ENCODE peak calls at places on chromosomes 4 and X, in four cellular contexts. D, J, N and R are unnamed samples.

GRCh38 chr4:139587452-139587851 is 31.4 kb upstream of the SETD7 start:
- DNase-seq in D (no peak), J (no peak), N (no peak), R (no peak)

GRCh38 chr4:80073362-80074008 is 456 bp upstream of the ANTXR2 start:
- DNase-seq in J (no peak), D (no peak), N (no peak), R (no peak)

GRCh38 chrX:88886908-88887307 is 139.9 kb downstream of the CPXCR1 start:
- DNase-seq in D (peak; percentile 49), N (no peak), J (no peak), R (no peak)

GRCh38 chr4:106818764-106819163 is 217.3 kb downstream of the DKK2 start:
- DNase-seq in N (no peak), J (no peak), D (no peak), R (no peak)

GRCh38 chr4:76611611-76612010 is 176.6 kb downstream of the SHROOM3 start:
- DNase-seq in N (no peak), J (peak; percentile 83), D (no peak), R (no peak)

GRCh38 chr4:123997116-123997515 is 600.5 kb downstream of the SPRY1 start:
- DNase-seq in D (no peak), N (no peak), J (no peak), R (no peak)

GRCh38 chr4:56870927-56871326 is 36.8 kb upstream of the REST start:
- DNase-seq in J (no peak), N (no peak), D (no peak), R (no peak)

GRCh38 chrX:153397256-153397960 is 3.7 kb downstream of the PNMA6E start:
- DNase-seq in D (peak; percentile 38), N (no peak), J (no peak), R (no peak)

GRCh38 chr4:85498068-85498733 is 23.3 kb downstream of the ARHGAP24 start:
- DNase-seq in N (peak; percentile 45), J (no peak), D (no peak), R (peak; percentile 68)

GRCh38 chr4:114087596-114088230 is 108.3 kb upstream of the ARSJ start:
- DNase-seq in N (no peak), D (no peak), J (no peak), R (no peak)

GRCh38 chr4:98955229-98955628 is 26.3 kb upstream of the EIF4E start:
- DNase-seq in N (no peak), J (no peak), D (no peak), R (no peak)

GRCh38 chr4:54945838-54946237 is 179.6 kb downstream of the KDR start:
- DNase-seq in J (no peak), D (no peak), N (no peak), R (no peak)

GRCh38 chrX:66638591-66639500 is at the start of gene EDA2R:
- DNase-seq in D (peak; percentile 83), J (peak; percentile 44), N (peak; percentile 65), R (peak; percentile 75)

GRCh38 chrX:103656623-103657022 is 27.8 kb downstream of the TCEAL1 start:
- DNase-seq in D (no peak), N (peak; percentile 71), J (no peak), R (peak; percentile 53)

GRCh38 chrX:287670-288069 is 6.5 kb downstream of the PLCXD1 start:
- DNase-seq in D (no peak), J (no peak), N (peak; percentile 29), R (no peak)

GRCh38 chrX:94492541-94492940 is 818.5 kb downstream of the FAM133A start:
- DNase-seq in J (no peak), N (no peak), D (peak; percentile 59), R (no peak)

GRCh38 chrX:85345523-85345922 is 33.9 kb downstream of the POF1B start:
- DNase-seq in D (no peak), N (no peak), J (no peak), R (no peak)

GRCh38 chr4:143185253-143186107 is 763 bp downstream of the USP38 start:
- DNase-seq in D (peak; percentile 81), N (peak; percentile 16), J (peak; percentile 44), R (no peak)

GRCh38 chrX:135345328-135345645 is 36.0 kb downstream of the ETDC start:
- DNase-seq in D (no peak), J (peak; percentile 50), N (peak; percentile 2), R (no peak)

GRCh38 chr4:13483142-13484044 is 747 bp downstream of the RAB28 start:
- DNase-seq in D (peak; percentile 87), J (peak; percentile 56), N (peak; percentile 27), R (no peak)

GRCh38 chr4:121690001-121690400 is 6.8 kb downstream of the ANXA5 start:
- DNase-seq in J (no peak), D (no peak), N (no peak), R (no peak)

GRCh38 chrX:46637937-46638336 is 64.4 kb downstream of the CHST7 start:
- DNase-seq in J (no peak), D (no peak), N (peak; percentile 23), R (no peak)

GRCh38 chrX:95885074-95885473 is 799.6 kb upstream of the DIAPH2 start:
- DNase-seq in J (peak; percentile 36), N (no peak), D (no peak), R (peak; percentile 29)

GRCh38 chr4:124053872-124054538 is 657.4 kb downstream of the SPRY1 start:
- DNase-seq in D (no peak), J (no peak), N (no peak), R (no peak)

GRCh38 chr4:76856183-76856969 is 41.6 kb downstream of the SOWAHB start:
- DNase-seq in D (no peak), N (no peak), J (peak; percentile 66), R (no peak)

GRCh38 chr4:109671350-109671749 is 31.9 kb downstream of the CASP6 start:
- DNase-seq in J (no peak), D (no peak), N (no peak), R (no peak)

GRCh38 chr4:148649669-148650331 is 207.6 kb upstream of the NR3C2 start:
- DNase-seq in N (peak; percentile 4), J (no peak), D (no peak), R (no peak)

GRCh38 chr4:8207314-8207713 is 8.2 kb downstream of the SH3TC1 start:
- DNase-seq in J (no peak), N (no peak), D (no peak), R (no peak)

GRCh38 chrX:48474127-48474526 is 1.9 kb upstream of the FTSJ1 start:
- DNase-seq in N (no peak), D (no peak), J (no peak), R (no peak)

GRCh38 chrX:48473718-48473990 is 2.3 kb upstream of the FTSJ1 start:
- DNase-seq in D (peak; percentile 56), J (no peak), N (no peak), R (no peak)

GRCh38 chrX:48475774-48476577 is at the start of gene FTSJ1:
- DNase-seq in N (peak; percentile 72), D (peak; percentile 80), J (peak; percentile 86), R (no peak)

GRCh38 chrX:48475295-48475694 is 704 bp upstream of the FTSJ1 start:
- DNase-seq in D (no peak), J (peak; percentile 42), N (no peak), R (no peak)

GRCh38 chrX:48474581-48474980 is 1.4 kb upstream of the FTSJ1 start:
- DNase-seq in N (no peak), D (no peak), J (no peak), R (no peak)
- H3K27ac ChIP-seq in N (peak overlapping the region; percentile 78), D (no peak overlapping the region), J (no peak overlapping the region), R (peak overlapping the region; percentile 69)

DNA sequence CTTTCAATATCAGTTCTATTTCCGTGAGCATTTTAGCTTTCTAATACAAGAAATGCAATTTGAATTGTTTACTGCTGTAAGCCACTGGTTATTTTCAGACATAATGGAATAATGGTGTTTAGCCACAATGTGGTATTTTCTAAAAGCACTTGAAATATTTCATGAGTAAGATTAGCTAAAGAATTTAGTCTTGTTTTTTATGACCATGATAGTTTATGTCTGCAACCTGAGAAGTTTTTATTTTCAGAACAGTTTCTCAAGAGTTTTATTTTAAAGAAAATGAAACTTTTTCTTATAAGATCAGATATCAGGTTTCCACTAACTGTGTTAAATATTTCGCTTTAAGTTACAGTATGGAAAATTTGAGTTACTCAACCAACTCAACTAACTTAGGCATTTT is 60.2 kb downstream of the SLIT2 start:
- DNase-seq in J (no peak), D (no peak), N (no peak), R (no peak)
- H3K27ac ChIP-seq in J (no peak overlapping the region), D (no peak overlapping the region), N (no peak overlapping the region), R (no peak overlapping the region)

GRCh38 chr4:119604266-119604665 is 24.3 kb downstream of the PDE5A start:
- DNase-seq in D (no peak), J (no peak), N (no peak), R (no peak)

GRCh38 chr4:119593698-119594097 is 34.9 kb downstream of the PDE5A start:
- DNase-seq in D (no peak), N (no peak), J (no peak), R (no peak)

GRCh38 chr4:119592708-119593298 is 35.8 kb downstream of the PDE5A start:
- DNase-seq in D (no peak), J (no peak), N (no peak), R (no peak)

GRCh38 chr4:119597377-119597776 is 31.2 kb downstream of the PDE5A start:
- DNase-seq in D (no peak), N (no peak), J (no peak), R (no peak)

GRCh38 chr4:119598521-119598920 is 30.1 kb downstream of the PDE5A start:
- DNase-seq in D (no peak), J (no peak), N (no peak), R (no peak)
- H3K27ac ChIP-seq in D (no peak overlapping the region), J (no peak overlapping the region), N (no peak overlapping the region), R (no peak overlapping the region)

DNA sequence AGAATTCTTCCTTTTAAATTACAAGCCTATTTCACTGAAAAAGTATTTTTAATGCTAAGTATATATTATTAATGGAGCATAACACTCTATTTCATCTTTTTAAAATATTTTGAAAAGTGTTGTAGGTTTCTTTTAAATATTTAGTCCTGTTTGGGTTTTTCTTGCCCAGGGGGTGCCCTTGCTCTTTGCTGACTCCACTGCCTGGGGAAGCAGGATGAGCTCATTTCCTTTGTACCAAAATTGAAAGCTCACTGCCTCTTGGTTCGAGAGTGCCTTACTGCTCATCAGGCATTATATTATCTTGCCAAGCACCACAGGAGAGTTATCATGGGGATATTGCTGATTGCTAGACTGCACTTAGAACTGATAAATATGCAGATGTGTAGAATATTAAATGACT is 819.2 kb downstream of the PCDH18 start:
- DNase-seq in D (no peak), N (no peak), J (no peak), R (no peak)
- H3K27ac ChIP-seq in D (no peak overlapping the region), N (no peak overlapping the region), J (no peak overlapping the region), R (no peak overlapping the region)

GRCh38 chr4:161172396-161173026 is 991.3 kb downstream of the FSTL5 start:
- DNase-seq in D (no peak), J (no peak), N (no peak), R (no peak)
- H3K27ac ChIP-seq in D (no peak overlapping the region), J (no peak overlapping the region), N (no peak overlapping the region), R (no peak overlapping the region)